ENCODE peak calls at places on chromosomes 4 and X, in seven cellular contexts. One of them, this sample, is unnamed.

GRCh38 chr4:151173751-151174325 is 74.4 kb downstream of the RPS3A start:
- DNase-seq in ascending aorta: no peak
- DNase-seq in WERI-Rb-1: no peak
- DNase-seq in breast epithelium: no peak
- DNase-seq in astrocyte of the spinal cord: peak
- DNase-seq in foreskin fibroblast: no peak
- DNase-seq in stomach: no peak
- DNase-seq in this sample: no peak

GRCh38 chr4:138804705-138805104 is 210.9 kb upstream of the NOCT start:
- DNase-seq in breast epithelium: no peak
- DNase-seq in WERI-Rb-1: peak
- DNase-seq in ascending aorta: no peak
- DNase-seq in stomach: no peak
- DNase-seq in astrocyte of the spinal cord: no peak
- DNase-seq in foreskin fibroblast: no peak
- DNase-seq in this sample: no peak

GRCh38 chrX:145817299-145817665 is 347 bp upstream of the SLITRK2 start:
- DNase-seq in stomach: no peak
- DNase-seq in WERI-Rb-1: no peak
- DNase-seq in astrocyte of the spinal cord: peak
- DNase-seq in foreskin fibroblast: no peak
- DNase-seq in breast epithelium: no peak
- DNase-seq in ascending aorta: no peak
- DNase-seq in this sample: no peak

GRCh38 chr4:181827246-181827645 is 416.0 kb upstream of the TENM3 start:
- DNase-seq in ascending aorta: no peak
- DNase-seq in astrocyte of the spinal cord: no peak
- DNase-seq in foreskin fibroblast: no peak
- DNase-seq in WERI-Rb-1: no peak
- DNase-seq in stomach: no peak
- DNase-seq in breast epithelium: no peak
- DNase-seq in this sample: no peak

GRCh38 chr4:186760576-186760975 is 36.9 kb upstream of the FAT1 start:
- DNase-seq in foreskin fibroblast: peak
- DNase-seq in stomach: no peak
- DNase-seq in ascending aorta: no peak
- DNase-seq in WERI-Rb-1: no peak
- DNase-seq in breast epithelium: no peak
- DNase-seq in astrocyte of the spinal cord: peak
- DNase-seq in this sample: peak

GRCh38 chr4:52657630-52658501 is 1.2 kb downstream of the USP46 start:
- DNase-seq in ascending aorta: no peak
- DNase-seq in stomach: peak
- DNase-seq in foreskin fibroblast: peak
- DNase-seq in astrocyte of the spinal cord: peak
- DNase-seq in breast epithelium: no peak
- DNase-seq in WERI-Rb-1: no peak
- DNase-seq in this sample: no peak

GRCh38 chrX:33908898-33909297 is 223.2 kb downstream of the FAM47A start:
- DNase-seq in astrocyte of the spinal cord: no peak
- DNase-seq in foreskin fibroblast: no peak
- DNase-seq in WERI-Rb-1: no peak
- DNase-seq in stomach: no peak
- DNase-seq in breast epithelium: no peak
- DNase-seq in ascending aorta: no peak
- DNase-seq in this sample: no peak

GRCh38 chrX:151515233-151515632 is 48.2 kb upstream of the PASD1 start:
- DNase-seq in foreskin fibroblast: no peak
- DNase-seq in WERI-Rb-1: no peak
- DNase-seq in astrocyte of the spinal cord: no peak
- DNase-seq in stomach: no peak
- DNase-seq in ascending aorta: no peak
- DNase-seq in breast epithelium: no peak
- DNase-seq in this sample: no peak

GRCh38 chr4:39450618-39451017 is 8.1 kb downstream of the RPL9 start:
- DNase-seq in stomach: no peak
- DNase-seq in WERI-Rb-1: no peak
- DNase-seq in breast epithelium: no peak
- DNase-seq in foreskin fibroblast: no peak
- DNase-seq in ascending aorta: no peak
- DNase-seq in astrocyte of the spinal cord: no peak
- DNase-seq in this sample: no peak

GRCh38 chr4:39446483-39446841 is 12.3 kb downstream of the RPL9 start:
- DNase-seq in WERI-Rb-1: no peak
- DNase-seq in stomach: no peak
- DNase-seq in ascending aorta: no peak
- DNase-seq in astrocyte of the spinal cord: no peak
- DNase-seq in foreskin fibroblast: no peak
- DNase-seq in breast epithelium: no peak
- DNase-seq in this sample: no peak

GRCh38 chr4:39442910-39443480 is 15.7 kb downstream of the RPL9 start:
- DNase-seq in astrocyte of the spinal cord: no peak
- DNase-seq in WERI-Rb-1: no peak
- DNase-seq in breast epithelium: no peak
- DNase-seq in stomach: no peak
- DNase-seq in foreskin fibroblast: no peak
- DNase-seq in ascending aorta: no peak
- DNase-seq in this sample: no peak

GRCh38 chr4:39451423-39452023 is 7.2 kb downstream of the RPL9 start:
- DNase-seq in WERI-Rb-1: no peak
- DNase-seq in breast epithelium: no peak
- DNase-seq in ascending aorta: no peak
- DNase-seq in foreskin fibroblast: no peak
- DNase-seq in stomach: no peak
- DNase-seq in astrocyte of the spinal cord: no peak
- DNase-seq in this sample: no peak

GRCh38 chr4:39446842-39447573 is 11.7 kb downstream of the RPL9 start:
- DNase-seq in astrocyte of the spinal cord: peak
- DNase-seq in foreskin fibroblast: peak
- DNase-seq in ascending aorta: no peak
- DNase-seq in breast epithelium: peak
- DNase-seq in WERI-Rb-1: no peak
- DNase-seq in stomach: peak
- DNase-seq in this sample: no peak
- H3K4me3 ChIP-seq in astrocyte of the spinal cord: peak
- H3K4me3 ChIP-seq in foreskin fibroblast: peak
- H3K4me3 ChIP-seq in ascending aorta: peak
- H3K4me3 ChIP-seq in breast epithelium: peak
- H3K4me3 ChIP-seq in WERI-Rb-1: no peak
- H3K4me3 ChIP-seq in stomach: peak
- H3K4me3 ChIP-seq in this sample: peak

GRCh38 chr4:2256781-2257191 is 5.1 kb downstream of the MXD4 start:
- DNase-seq in WERI-Rb-1: no peak
- DNase-seq in ascending aorta: peak
- DNase-seq in foreskin fibroblast: no peak
- DNase-seq in stomach: peak
- DNase-seq in breast epithelium: peak
- DNase-seq in astrocyte of the spinal cord: no peak
- DNase-seq in this sample: no peak

GRCh38 chr4:2254665-2255500 is 7.0 kb downstream of the MXD4 start:
- DNase-seq in astrocyte of the spinal cord: no peak
- DNase-seq in foreskin fibroblast: no peak
- DNase-seq in ascending aorta: peak
- DNase-seq in WERI-Rb-1: no peak
- DNase-seq in stomach: peak
- DNase-seq in breast epithelium: no peak
- DNase-seq in this sample: no peak

GRCh38 chr4:2256156-2256731 is 5.7 kb downstream of the MXD4 start:
- DNase-seq in ascending aorta: peak
- DNase-seq in astrocyte of the spinal cord: no peak
- DNase-seq in foreskin fibroblast: no peak
- DNase-seq in stomach: peak
- DNase-seq in breast epithelium: peak
- DNase-seq in WERI-Rb-1: no peak
- DNase-seq in this sample: no peak

GRCh38 chr4:2257361-2258001 is 4.4 kb downstream of the MXD4 start:
- DNase-seq in stomach: peak
- DNase-seq in breast epithelium: no peak
- DNase-seq in astrocyte of the spinal cord: no peak
- DNase-seq in foreskin fibroblast: no peak
- DNase-seq in WERI-Rb-1: no peak
- DNase-seq in ascending aorta: peak
- DNase-seq in this sample: no peak

GRCh38 chr4:2255501-2256155 is 6.3 kb downstream of the MXD4 start:
- DNase-seq in breast epithelium: peak
- DNase-seq in foreskin fibroblast: no peak
- DNase-seq in ascending aorta: peak
- DNase-seq in stomach: peak
- DNase-seq in astrocyte of the spinal cord: peak
- DNase-seq in WERI-Rb-1: no peak
- DNase-seq in this sample: no peak
- H3K4me3 ChIP-seq in breast epithelium: peak
- H3K4me3 ChIP-seq in foreskin fibroblast: no peak
- H3K4me3 ChIP-seq in ascending aorta: peak
- H3K4me3 ChIP-seq in stomach: peak
- H3K4me3 ChIP-seq in astrocyte of the spinal cord: no peak
- H3K4me3 ChIP-seq in WERI-Rb-1: no peak
- H3K4me3 ChIP-seq in this sample: no peak

DNA sequence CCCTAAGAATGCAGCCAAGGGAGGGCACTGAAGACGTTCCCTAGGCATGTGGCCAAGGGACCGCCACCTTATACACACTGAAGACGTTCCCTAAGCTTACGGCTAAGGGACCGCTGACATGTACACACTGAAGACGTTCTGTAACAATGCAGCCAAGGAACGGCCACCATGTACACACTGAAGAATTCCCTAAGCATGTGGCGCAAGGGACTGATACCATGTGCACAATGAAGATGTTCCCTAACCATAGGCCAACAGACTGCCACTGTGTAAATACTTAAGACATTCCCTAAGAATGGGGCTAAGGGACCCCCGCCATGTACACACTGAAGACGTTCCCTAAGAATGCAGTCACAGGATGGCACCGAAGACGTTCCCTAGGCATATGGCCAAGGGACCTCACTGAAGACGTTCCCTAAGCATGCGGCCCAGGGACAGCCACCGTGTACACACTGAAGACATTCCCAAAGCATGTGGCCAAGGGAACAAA is 36.1 kb downstream of the DHRSX start:
- DNase-seq in ascending aorta: no peak
- DNase-seq in foreskin fibroblast: no peak
- DNase-seq in astrocyte of the spinal cord: no peak
- DNase-seq in WERI-Rb-1: no peak
- DNase-seq in stomach: no peak
- DNase-seq in breast epithelium: no peak
- DNase-seq in this sample: no peak
- H3K4me3 ChIP-seq in ascending aorta: no peak
- H3K4me3 ChIP-seq in foreskin fibroblast: no peak
- H3K4me3 ChIP-seq in astrocyte of the spinal cord: no peak
- H3K4me3 ChIP-seq in WERI-Rb-1: no peak
- H3K4me3 ChIP-seq in stomach: no peak
- H3K4me3 ChIP-seq in breast epithelium: no peak
- H3K4me3 ChIP-seq in this sample: no peak

GRCh38 chrX:139194571-139195280 is 335.8 kb upstream of the F9 start:
- DNase-seq in stomach: peak
- DNase-seq in ascending aorta: no peak
- DNase-seq in astrocyte of the spinal cord: no peak
- DNase-seq in breast epithelium: no peak
- DNase-seq in WERI-Rb-1: no peak
- DNase-seq in foreskin fibroblast: no peak
- DNase-seq in this sample: no peak
- H3K4me3 ChIP-seq in stomach: peak
- H3K4me3 ChIP-seq in ascending aorta: peak
- H3K4me3 ChIP-seq in astrocyte of the spinal cord: peak
- H3K4me3 ChIP-seq in breast epithelium: peak
- H3K4me3 ChIP-seq in WERI-Rb-1: no peak
- H3K4me3 ChIP-seq in foreskin fibroblast: no peak
- H3K4me3 ChIP-seq in this sample: no peak

GRCh38 chrX:46573896-46574336 is 351 bp downstream of the CHST7 start:
- DNase-seq in breast epithelium: no peak
- DNase-seq in stomach: peak
- DNase-seq in astrocyte of the spinal cord: peak
- DNase-seq in foreskin fibroblast: peak
- DNase-seq in WERI-Rb-1: peak
- DNase-seq in ascending aorta: no peak
- DNase-seq in this sample: no peak

GRCh38 chrX:46573331-46573895 is at the start of gene CHST7:
- DNase-seq in WERI-Rb-1: peak
- DNase-seq in astrocyte of the spinal cord: peak
- DNase-seq in ascending aorta: no peak
- DNase-seq in stomach: peak
- DNase-seq in foreskin fibroblast: peak
- DNase-seq in breast epithelium: no peak
- DNase-seq in this sample: no peak

GRCh38 chrX:46574337-46574940 is 874 bp downstream of the CHST7 start:
- DNase-seq in ascending aorta: no peak
- DNase-seq in astrocyte of the spinal cord: no peak
- DNase-seq in breast epithelium: no peak
- DNase-seq in foreskin fibroblast: no peak
- DNase-seq in stomach: no peak
- DNase-seq in WERI-Rb-1: peak
- DNase-seq in this sample: no peak

GRCh38 chrX:46571423-46572294 is 1.9 kb upstream of the CHST7 start:
- DNase-seq in foreskin fibroblast: no peak
- DNase-seq in WERI-Rb-1: no peak
- DNase-seq in breast epithelium: no peak
- DNase-seq in stomach: no peak
- DNase-seq in astrocyte of the spinal cord: no peak
- DNase-seq in ascending aorta: no peak
- DNase-seq in this sample: no peak

GRCh38 chrX:46572295-46572936 is 1.1 kb upstream of the CHST7 start:
- DNase-seq in astrocyte of the spinal cord: no peak
- DNase-seq in WERI-Rb-1: no peak
- DNase-seq in ascending aorta: no peak
- DNase-seq in breast epithelium: no peak
- DNase-seq in stomach: no peak
- DNase-seq in foreskin fibroblast: no peak
- DNase-seq in this sample: no peak
- H3K4me3 ChIP-seq in astrocyte of the spinal cord: no peak
- H3K4me3 ChIP-seq in WERI-Rb-1: no peak
- H3K4me3 ChIP-seq in ascending aorta: no peak
- H3K4me3 ChIP-seq in breast epithelium: no peak
- H3K4me3 ChIP-seq in stomach: no peak
- H3K4me3 ChIP-seq in foreskin fibroblast: no peak
- H3K4me3 ChIP-seq in this sample: no peak

DNA sequence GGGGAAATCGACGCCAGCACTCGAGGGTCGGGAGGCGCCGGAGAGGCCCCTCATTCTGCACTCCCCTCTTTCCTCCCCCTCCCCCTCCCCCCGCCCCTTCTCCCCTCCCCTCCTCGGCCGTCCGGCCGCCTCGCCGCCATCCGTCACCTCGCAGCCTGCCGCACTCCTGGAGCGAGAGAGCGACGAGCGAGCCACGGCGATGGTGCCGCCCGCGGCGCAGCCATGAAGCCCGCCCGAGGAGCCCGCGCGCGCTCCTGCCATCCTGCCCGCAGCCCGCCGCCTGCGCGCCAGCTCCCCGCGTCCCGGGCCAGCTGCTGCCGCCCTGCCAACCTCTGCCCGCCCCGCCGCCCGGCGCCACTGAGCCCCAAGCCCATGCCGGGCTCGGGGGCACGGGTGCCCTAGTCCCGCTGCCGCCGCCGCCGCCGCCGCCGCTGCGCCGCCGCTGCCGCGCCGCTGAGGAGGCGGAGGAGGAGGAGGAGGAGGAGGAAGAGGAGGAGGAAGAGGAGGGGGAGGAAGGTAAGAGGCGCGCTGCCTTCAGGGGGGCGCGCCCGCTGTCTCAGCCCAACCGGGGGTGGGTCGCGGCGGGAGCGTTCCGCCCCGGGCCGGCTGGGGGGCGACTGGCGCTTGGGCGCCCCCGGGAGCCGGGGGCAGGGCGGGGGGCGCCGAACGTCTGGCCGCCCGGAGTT is at the start of gene FRMPD3:
- DNase-seq in ascending aorta: no peak
- DNase-seq in foreskin fibroblast: no peak
- DNase-seq in breast epithelium: no peak
- DNase-seq in WERI-Rb-1: peak
- DNase-seq in astrocyte of the spinal cord: no peak
- DNase-seq in stomach: no peak
- DNase-seq in this sample: no peak
- H3K4me3 ChIP-seq in ascending aorta: peak
- H3K4me3 ChIP-seq in foreskin fibroblast: peak
- H3K4me3 ChIP-seq in breast epithelium: peak
- H3K4me3 ChIP-seq in WERI-Rb-1: peak
- H3K4me3 ChIP-seq in astrocyte of the spinal cord: peak
- H3K4me3 ChIP-seq in stomach: peak
- H3K4me3 ChIP-seq in this sample: peak